ENCODE peak calls at places on chromosome 3, in four cellular contexts. T is A549, A is fibroblast of the aortic adventitia, P is K562. E is an unnamed sample.

GRCh38 chr3:134464693-134465385 is 20.9 kb downstream of the ANAPC13 start:
- DNase-seq in T (no peak), A (peak; percentile 61), P (no peak), E (no peak)

GRCh38 chr3:133574260-133574881 is 885 bp downstream of the CDV3 start:
- DNase-seq in T (no peak), A (peak; percentile 76), P (peak; percentile 61), E (peak; percentile 87)

GRCh38 chr3:177835008-177835407 is 637.7 kb upstream of the TBL1XR1 start:
- DNase-seq in T (no peak), A (peak; percentile 92), P (no peak), E (no peak)

GRCh38 chr3:128447561-128448013 is 19.1 kb downstream of the DNAJB8 start:
- DNase-seq in T (no peak), A (no peak), P (no peak), E (no peak)

GRCh38 chr3:55427739-55428138 is 59.4 kb downstream of the WNT5A start:
- DNase-seq in T (no peak), A (no peak), P (no peak), E (no peak)

GRCh38 chr3:120909602-120909878 is 1.5 kb downstream of the STXBP5L start:
- DNase-seq in T (no peak), A (no peak), P (no peak), E (no peak)

GRCh38 chr3:54870423-54870822 is 57.4 kb downstream of the LRTM1 start:
- DNase-seq in T (peak; percentile 47), A (peak; percentile 95), P (peak; percentile 7), E (peak; percentile 76)

GRCh38 chr3:158809642-158810041 is 7.8 kb downstream of the MFSD1 start:
- DNase-seq in T (no peak), A (no peak), P (no peak), E (no peak)

GRCh38 chr3:170942011-170942410 is 33.6 kb upstream of the EIF5A2 start:
- DNase-seq in T (no peak), A (no peak), P (no peak), E (no peak)

GRCh38 chr3:148711981-148712666 is 14.4 kb downstream of the AGTR1 start:
- DNase-seq in T (no peak), A (no peak), P (no peak), E (no peak)

GRCh38 chr3:169771651-169772529 is 1.3 kb upstream of the MYNN start:
- DNase-seq in T (peak; percentile 35), A (peak; percentile 90), P (peak; percentile 36), E (peak; percentile 75)

GRCh38 chr3:22360977-22361376 is 610.0 kb upstream of the ZNF385D start:
- DNase-seq in T (no peak), A (peak; percentile 62), P (no peak), E (peak; percentile 75)

GRCh38 chr3:102225407-102226132 is 209.2 kb upstream of the ZPLD1 start:
- DNase-seq in T (peak; percentile 33), A (peak; percentile 89), P (no peak), E (peak; percentile 73)

GRCh38 chr3:185537369-185537970 is 14.9 kb downstream of the LIPH start:
- DNase-seq in T (peak; percentile 82), A (peak; percentile 77), P (peak; percentile 71), E (peak; percentile 91)

GRCh38 chr3:66302288-66302687 is 81.5 kb downstream of the SLC25A26 start:
- DNase-seq in T (no peak), A (no peak), P (no peak), E (no peak)

GRCh38 chr3:66303556-66303955 is 82.8 kb downstream of the SLC25A26 start:
- DNase-seq in T (no peak), A (no peak), P (no peak), E (no peak)

GRCh38 chr3:120449701-120450216 is 1.0 kb downstream of the FSTL1 start:
- DNase-seq in T (peak; percentile 24), A (peak; percentile 89), P (no peak), E (peak; percentile 70)

GRCh38 chr3:30448436-30448835 is 158.0 kb upstream of the TGFBR2 start:
- DNase-seq in T (no peak), A (no peak), P (no peak), E (no peak)

GRCh38 chr3:89098964-89099585 is 8.3 kb upstream of the EPHA3 start:
- DNase-seq in T (peak; percentile 4), A (peak; percentile 66), P (peak; percentile 22), E (peak; percentile 72)

GRCh38 chr3:172666873-172667694 is 43.8 kb downstream of the NCEH1 start:
- DNase-seq in T (peak; percentile 61), A (peak; percentile 90), P (peak; percentile 62), E (peak; percentile 90)

GRCh38 chr3:130276203-130276803 is 69.2 kb upstream of the COL6A5 start:
- DNase-seq in T (peak; percentile 28), A (peak; percentile 75), P (peak; percentile 56), E (peak; percentile 71)

GRCh38 chr3:37197810-37198371 is 23.5 kb upstream of the LRRFIP2 start:
- DNase-seq in T (no peak), A (peak; percentile 42), P (no peak), E (no peak)

GRCh38 chr3:160754371-160754854 is 1.6 kb upstream of the PPM1L start:
- DNase-seq in T (peak; percentile 5), A (peak; percentile 52), P (peak; percentile 21), E (peak; percentile 57)

GRCh38 chr3:192090586-192090985 is 629.6 kb downstream of the PYDC2 start:
- DNase-seq in T (no peak), A (no peak), P (no peak), E (no peak)

GRCh38 chr3:4036046-4036445 is 236.8 kb downstream of the LRRN1 start:
- DNase-seq in T (no peak), A (no peak), P (no peak), E (no peak)

GRCh38 chr3:73813291-73813977 is 188.7 kb upstream of the PDZRN3 start:
- DNase-seq in T (no peak), A (peak; percentile 70), P (no peak), E (no peak)

GRCh38 chr3:72379500-72380187 is 468.6 kb downstream of the SHQ1 start:
- DNase-seq in T (no peak), A (peak; percentile 56), P (no peak), E (no peak)

GRCh38 chr3:98513136-98513535 is 9.6 kb downstream of the CLDND1 start:
- DNase-seq in T (no peak), A (peak; percentile 55), P (no peak), E (no peak)

GRCh38 chr3:31288641-31289100 is 244.1 kb upstream of the STT3B start:
- DNase-seq in T (peak; percentile 44), A (no peak), P (no peak), E (peak; percentile 38)

GRCh38 chr3:14451844-14452533 is 49.6 kb downstream of the SLC6A6 start:
- DNase-seq in T (peak; percentile 91), A (peak; percentile 91), P (no peak), E (no peak)

GRCh38 chr3:141996437-141996836 is 120.0 kb downstream of the ATP1B3 start:
- DNase-seq in T (no peak), A (no peak), P (no peak), E (no peak)

GRCh38 chr3:120908030-120908802 is at the start of gene STXBP5L:
- DNase-seq in T (peak; percentile 13), A (peak; percentile 44), P (peak; percentile 88), E (peak; percentile 96)

GRCh38 chr3:181725033-181725775 is 13.5 kb downstream of the SOX2 start:
- DNase-seq in T (no peak), A (no peak), P (no peak), E (no peak)

GRCh38 chr3:183116051-183116614 is 16.8 kb upstream of the MCCC1 start:
- DNase-seq in T (peak; percentile 64), A (no peak), P (peak; percentile 78), E (no peak)

GRCh38 chr3:69091389-69092029 is 6.8 kb downstream of the ARL6IP5 start:
- DNase-seq in T (no peak), A (no peak), P (no peak), E (no peak)
- H3K4me3 ChIP-seq in T (no peak overlapping the region), A (no peak overlapping the region), P (no peak overlapping the region), E (no peak overlapping the region)

DNA sequence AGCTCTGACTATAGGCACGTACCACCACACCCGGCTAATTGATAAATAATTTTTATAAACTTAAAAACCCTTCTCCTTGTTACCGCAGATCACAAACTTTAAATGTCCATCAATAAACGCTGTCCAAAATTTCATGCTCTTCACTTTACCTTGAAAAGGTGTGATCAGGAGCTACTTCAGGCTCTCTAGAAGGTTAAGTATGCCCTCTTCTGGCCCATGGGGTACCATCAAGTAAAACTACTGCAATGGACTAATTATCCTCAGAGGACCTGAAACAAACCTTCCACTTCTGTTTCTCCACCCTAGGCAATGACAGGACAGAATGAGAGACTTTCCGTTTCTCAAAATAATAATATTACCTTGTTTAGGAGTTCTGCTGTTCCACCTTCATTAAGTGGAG is 9.2 kb downstream of the LZTFL1 start:
- DNase-seq in T (no peak), A (peak; percentile 28), P (no peak), E (peak; percentile 17)
- TF ChIP-seq CTCF in T (peak; percentile 47), A (peak; percentile 28), P (peak; percentile 54), E (no peak)

DNA sequence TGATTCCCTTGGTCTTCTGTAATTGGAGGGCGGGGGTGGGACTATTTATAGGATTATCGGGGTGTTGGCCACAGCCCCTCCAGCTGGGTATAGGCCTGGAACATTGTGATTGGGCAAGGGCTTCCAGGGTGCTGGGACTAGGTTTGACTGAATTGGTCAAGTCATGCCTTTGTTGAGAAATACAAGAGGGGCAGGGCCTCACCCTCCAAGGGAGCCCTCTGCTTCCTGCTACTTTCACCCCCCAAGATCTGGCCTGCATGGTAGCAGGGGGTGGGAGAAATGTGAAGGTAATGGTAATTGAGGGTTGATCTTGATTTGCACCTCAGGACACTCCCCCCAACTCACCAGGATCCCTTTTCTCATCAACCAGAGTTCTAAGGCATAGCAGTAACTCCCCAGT is 25.2 kb downstream of the TRIM71 start:
- DNase-seq in T (no peak), A (no peak), P (no peak), E (no peak)
- H3K4me3 ChIP-seq in T (no peak overlapping the region), A (no peak overlapping the region), P (no peak overlapping the region), E (no peak overlapping the region)

DNA sequence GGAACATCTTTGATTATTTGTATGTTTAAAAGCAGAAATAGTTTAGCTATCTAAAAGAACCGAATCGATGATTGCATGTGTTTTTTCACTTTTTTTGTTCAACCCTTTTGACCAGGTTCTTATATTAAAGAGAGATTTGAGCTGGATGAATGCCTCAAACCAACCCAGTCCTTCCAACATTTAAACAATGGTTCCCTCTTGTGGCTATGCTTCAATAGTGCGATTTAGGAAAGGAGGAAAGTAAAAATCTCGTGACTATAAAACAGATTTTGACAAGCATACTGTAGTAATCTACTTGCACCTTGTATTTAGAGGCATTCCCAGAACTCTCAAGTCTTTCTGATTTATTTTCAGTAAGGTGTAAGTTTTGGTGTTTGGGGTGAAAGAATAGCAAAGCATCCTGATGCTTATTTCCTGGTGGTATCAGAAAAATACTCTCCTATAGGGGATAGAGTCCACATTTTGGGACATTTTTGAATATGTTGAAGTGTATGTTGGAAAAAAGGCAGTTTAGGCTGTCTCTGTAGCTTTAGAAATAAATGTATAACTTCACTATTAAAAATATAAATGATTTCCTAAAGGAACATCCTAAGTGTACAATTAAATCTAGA is 159.6 kb upstream of the KCNH8 start:
- DNase-seq in T (peak; percentile 7), A (peak; percentile 2), P (no peak), E (peak; percentile 42)
- TF ChIP-seq CTCF in T (peak; percentile 50), A (no peak), P (peak; percentile 25), E (peak; percentile 35)

GRCh38 chr3:125357032-125357658 is 18.0 kb downstream of the ZNF148 start:
- DNase-seq in T (peak; percentile 53), A (peak; percentile 43), P (no peak), E (peak; percentile 39)

GRCh38 chr3:125356140-125357026 is 18.7 kb downstream of the ZNF148 start:
- DNase-seq in T (no peak), A (peak; percentile 11), P (no peak), E (no peak)

GRCh38 chr3:125359700-125360099 is 15.4 kb downstream of the ZNF148 start:
- DNase-seq in T (no peak), A (no peak), P (no peak), E (no peak)

GRCh38 chr3:125358923-125359322 is 16.2 kb downstream of the ZNF148 start:
- DNase-seq in T (no peak), A (no peak), P (no peak), E (no peak)

GRCh38 chr3:125357837-125358236 is 17.3 kb downstream of the ZNF148 start:
- DNase-seq in T (no peak), A (no peak), P (no peak), E (no peak)
- H3K4me3 ChIP-seq in T (peak overlapping the region; percentile 66), A (peak overlapping the region; percentile 70), P (no peak overlapping the region), E (peak overlapping the region; percentile 27)

E was measured in cardiac muscle cell.